ENCODE peak calls at places on chromosomes 13 and 19, in six cellular contexts. T is D721Med, S is cardiac muscle cell, A is HEK293T, F is GM03348, L is NCI-H1105. K is an unnamed sample.

GRCh38 chr13:95603887-95604533 is 40.5 kb downstream of the DZIP1 start:
- DNase-seq in T (no peak), S (peak), A (no peak), F (no peak), L (peak), K (no peak)

GRCh38 chr13:48411281-48412099 is 1.4 kb downstream of the LPAR6 start:
- DNase-seq in T (no peak), S (peak), A (no peak), F (no peak), L (no peak), K (no peak)

GRCh38 chr13:100334209-100334608 is 245.3 kb downstream of the PCCA start:
- DNase-seq in T (no peak), S (no peak), A (no peak), F (no peak), L (no peak), K (no peak)

GRCh38 chr13:49459580-49459979 is 15.5 kb downstream of the SETDB2 start:
- DNase-seq in T (no peak), S (no peak), A (no peak), F (no peak), L (no peak), K (no peak)

GRCh38 chr13:98570929-98571372 is 6.0 kb downstream of the STK24 start:
- DNase-seq in T (no peak), S (no peak), A (no peak), F (no peak), L (no peak), K (no peak)

GRCh38 chr19:31232220-31232619 is 117.0 kb downstream of the TSHZ3 start:
- DNase-seq in T (no peak), S (no peak), A (no peak), F (no peak), L (no peak), K (no peak)

GRCh38 chr13:28027070-28027469 is 38.6 kb upstream of the URAD start:
- DNase-seq in T (no peak), S (no peak), A (no peak), F (no peak), L (no peak), K (no peak)

GRCh38 chr19:53999694-54000093 is 8.3 kb downstream of the CACNG6 start:
- DNase-seq in T (no peak), S (no peak), A (no peak), F (no peak), L (no peak), K (no peak)

GRCh38 chr19:13164370-13165090 is 14.3 kb downstream of the IER2 start:
- DNase-seq in T (no peak), S (peak), A (peak), F (peak), L (no peak), K (no peak)

K was measured in AG20443.